ENCODE peak calls at places on chromosomes 6 and 20, in four cellular contexts. Y, G, O and P are unnamed samples.

GRCh38 chr20:14568225-14568624 is 230.8 kb upstream of the FLRT3 start:
- DNase-seq in G (no peak), O (no peak), Y (peak), P (peak)

GRCh38 chr6:151475653-151476523 is 17.9 kb upstream of the CCDC170 start:
- DNase-seq in G (peak), O (peak), Y (peak), P (no peak)

GRCh38 chr20:38805958-38806854 is 709 bp downstream of the PPP1R16B start:
- DNase-seq in O (no peak), Y (peak), G (no peak), P (no peak)

GRCh38 chr20:32752458-32753250 is 9.4 kb upstream of the COMMD7 start:
- DNase-seq in O (no peak), G (peak), Y (no peak), P (no peak)

GRCh38 chr6:111628117-111628866 is 22.6 kb upstream of the TRAF3IP2 start:
- DNase-seq in G (no peak), O (no peak), Y (no peak), P (no peak)

GRCh38 chr6:166825553-166826145 is 130.7 kb downstream of the RNASET2 start:
- DNase-seq in G (peak), Y (no peak), O (no peak), P (no peak)

GRCh38 chr20:926646-927045 is 10.5 kb upstream of the ANGPT4 start:
- DNase-seq in O (no peak), Y (no peak), G (no peak), P (no peak)

GRCh38 chr6:127119361-127120108 is 1.1 kb downstream of the RSPO3 start:
- DNase-seq in G (no peak), O (peak), Y (peak), P (peak)

GRCh38 chr6:148335582-148335981 is 7.1 kb upstream of the SASH1 start:
- DNase-seq in Y (peak), O (no peak), G (peak), P (no peak)

GRCh38 chr6:35258336-35258735 is 1.2 kb upstream of the ZNF76 start:
- DNase-seq in O (no peak), G (no peak), Y (no peak), P (no peak)

GRCh38 chr6:164258421-164258820 is 843.9 kb downstream of the QKI start:
- DNase-seq in G (no peak), Y (no peak), O (no peak), P (no peak)

GRCh38 chr6:8182857-8183256 is 80.5 kb upstream of the EEF1E1 start:
- DNase-seq in Y (no peak), G (no peak), O (no peak), P (no peak)

GRCh38 chr6:8180327-8181161 is 78.2 kb upstream of the EEF1E1 start:
- DNase-seq in G (peak), Y (peak), O (peak), P (peak)

GRCh38 chr6:8182209-8182845 is 80.0 kb upstream of the EEF1E1 start:
- DNase-seq in G (peak), O (no peak), Y (no peak), P (no peak)

GRCh38 chr6:8183266-8183665 is 80.9 kb upstream of the EEF1E1 start:
- DNase-seq in G (no peak), O (no peak), Y (no peak), P (no peak)

GRCh38 chr6:8181162-8181909 is 79.0 kb upstream of the EEF1E1 start:
- DNase-seq in Y (no peak), G (no peak), O (no peak), P (no peak)
- H2BK120ac ChIP-seq in Y (no peak), G (peak), O (no peak), P (no peak)

GRCh38 chr6:153442096-153442495 is 311.0 kb upstream of the RGS17 start:
- DNase-seq in O (peak), G (no peak), Y (peak), P (no peak)
- H2BK120ac ChIP-seq in O (no peak), G (no peak), Y (no peak), P (no peak)

GRCh38 chr20:10672579-10673127 is 1.1 kb downstream of the JAG1 start:
- DNase-seq in Y (peak), O (no peak), G (peak), P (no peak)
- H2BK120ac ChIP-seq in Y (no peak), O (no peak), G (peak), P (no peak)

DNA sequence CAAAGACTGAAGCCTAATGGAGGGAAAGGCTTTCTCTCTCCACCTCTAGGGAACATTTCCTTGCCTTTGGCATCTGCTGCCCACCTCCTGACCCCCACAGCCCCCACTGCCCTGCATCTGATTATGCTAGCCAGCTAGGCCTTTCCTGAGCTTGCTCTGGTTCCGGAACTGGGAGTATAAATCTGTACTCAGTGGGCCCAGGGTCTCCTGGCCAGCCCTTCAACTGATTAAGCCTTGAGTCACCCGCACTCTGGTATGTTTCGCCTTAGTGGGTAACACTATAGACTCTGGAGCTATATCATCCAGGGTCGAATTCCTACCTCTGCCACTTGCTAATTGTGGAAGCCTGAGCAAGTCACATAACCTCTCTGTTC is 45.6 kb upstream of the RIPOR2 start:
- DNase-seq in Y (peak), O (peak), G (peak), P (no peak)
- H2BK120ac ChIP-seq in Y (peak), O (peak), G (peak), P (no peak)

GRCh38 chr6:31971993-31972708 is at the start of gene DXO:
- DNase-seq in Y (peak), G (peak), O (peak), P (peak)
- H2BK120ac ChIP-seq in Y (no peak), G (peak), O (no peak), P (peak)

GRCh38 chr6:139941826-139942225 is 567.4 kb upstream of the CITED2 start:
- DNase-seq in O (no peak), Y (no peak), G (no peak), P (no peak)

GRCh38 chr6:139943391-139943790 is 568.9 kb upstream of the CITED2 start:
- DNase-seq in O (no peak), G (peak), Y (no peak), P (no peak)

GRCh38 chr6:139940741-139941712 is 566.6 kb upstream of the CITED2 start:
- DNase-seq in G (peak), O (no peak), Y (peak), P (no peak)

GRCh38 chr6:139944131-139944530 is 569.7 kb upstream of the CITED2 start:
- DNase-seq in G (no peak), Y (no peak), O (no peak), P (no peak)

DNA sequence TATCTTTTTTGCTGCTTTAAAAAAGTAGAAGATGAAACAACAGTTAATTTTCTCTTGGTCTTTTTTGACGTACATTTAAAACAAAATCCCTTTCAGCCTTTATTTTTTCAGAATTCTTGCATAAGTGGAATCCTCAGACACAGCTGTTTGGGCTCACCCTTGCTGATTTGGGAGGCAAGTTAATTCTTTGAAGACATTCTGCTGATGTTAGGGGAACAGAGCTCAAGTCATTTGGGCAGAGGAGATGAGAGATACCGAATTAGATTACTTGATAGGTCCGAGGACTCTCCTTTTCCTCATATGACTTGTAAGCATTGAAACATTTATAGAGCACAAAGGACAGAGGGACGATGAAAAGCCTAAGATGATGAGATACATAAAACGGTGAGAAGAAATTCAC is 567.9 kb upstream of the CITED2 start:
- DNase-seq in G (no peak), Y (no peak), O (no peak), P (no peak)
- H2BK120ac ChIP-seq in G (peak), Y (no peak), O (no peak), P (no peak)

GRCh38 chr6:33320315-33321181 is 3.0 kb upstream of the ZBTB22 start:
- DNase-seq in O (peak), Y (peak), G (peak), P (no peak)

GRCh38 chr6:33323623-33323948 is 6.0 kb upstream of the ZBTB22 start:
- DNase-seq in Y (no peak), O (peak), G (no peak), P (no peak)

GRCh38 chr6:33321227-33321626 is 3.7 kb upstream of the ZBTB22 start:
- DNase-seq in O (no peak), G (no peak), Y (no peak), P (no peak)

GRCh38 chr6:33319939-33320314 is 2.4 kb upstream of the ZBTB22 start:
- DNase-seq in Y (no peak), O (no peak), G (no peak), P (no peak)

GRCh38 chr6:33324139-33324538 is 6.6 kb upstream of the ZBTB22 start:
- DNase-seq in O (no peak), G (no peak), Y (no peak), P (no peak)
- H2BK120ac ChIP-seq in O (no peak), G (no peak), Y (no peak), P (no peak)

GRCh38 chr6:10411915-10412164 is 3.0 kb downstream of the TFAP2A start:
- DNase-seq in O (no peak), Y (no peak), G (no peak), P (no peak)

GRCh38 chr6:10410214-10410873 is 4.5 kb downstream of the TFAP2A start:
- DNase-seq in G (no peak), Y (no peak), O (no peak), P (no peak)

GRCh38 chr6:10411131-10411914 is 3.6 kb downstream of the TFAP2A start:
- DNase-seq in O (peak), Y (peak), G (no peak), P (no peak)

GRCh38 chr6:10409160-10409765 is 5.6 kb downstream of the TFAP2A start:
- DNase-seq in G (no peak), Y (peak), O (no peak), P (no peak)

DNA sequence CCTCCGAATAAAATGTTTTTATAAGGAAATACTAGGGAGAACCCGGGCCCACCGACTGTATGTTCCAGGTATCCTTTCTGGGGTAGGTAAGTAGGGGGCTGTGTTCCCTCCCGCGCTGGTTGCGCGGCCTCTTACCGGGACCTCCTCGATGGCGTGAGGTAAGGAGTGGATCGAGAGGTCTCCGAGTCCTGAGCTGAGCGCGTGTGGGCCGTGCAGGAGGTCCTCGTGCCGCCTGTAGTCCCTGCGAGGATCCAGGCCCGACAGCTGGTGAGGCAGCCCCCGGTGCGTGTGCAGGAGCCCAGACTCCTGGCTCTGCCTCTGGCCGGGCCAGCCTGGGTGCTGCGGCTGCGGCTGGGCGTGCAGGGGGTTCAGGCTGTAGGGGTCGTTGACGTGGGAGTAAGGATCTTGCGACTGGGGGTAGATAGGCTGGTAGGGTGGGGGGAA is 5.1 kb downstream of the TFAP2A start:
- DNase-seq in O (no peak), G (no peak), Y (peak), P (no peak)
- H2BK120ac ChIP-seq in O (no peak), G (no peak), Y (no peak), P (no peak)